ENCODE peak calls at places on chromosomes 3 and 15, in ten cellular contexts. One of them, this sample, is unnamed. For H3K4me1, the result is how much of the 10 kb centered on the place peaks cover.

GRCh38 chr3:177335728-177336127 is 138.4 kb upstream of the TBL1XR1 start:
- DNase-seq in transverse colon: no peak
- DNase-seq in upper lobe of right lung: no peak
- DNase-seq in lower lobe of right lung: no peak
- DNase-seq in esophagus muscularis mucosa: no peak
- DNase-seq in HCT116: no peak
- DNase-seq in breast epithelium: no peak
- DNase-seq in colonic mucosa: peak
- DNase-seq in A549: no peak
- DNase-seq in heart right ventricle: no peak
- DNase-seq in this sample: no peak

GRCh38 chr3:37687966-37688365 is 173.7 kb upstream of the CTDSPL start:
- DNase-seq in transverse colon: no peak
- DNase-seq in upper lobe of right lung: no peak
- DNase-seq in lower lobe of right lung: no peak
- DNase-seq in esophagus muscularis mucosa: no peak
- DNase-seq in HCT116: no peak
- DNase-seq in breast epithelium: no peak
- DNase-seq in colonic mucosa: no peak
- DNase-seq in A549: no peak
- DNase-seq in heart right ventricle: no peak
- DNase-seq in this sample: no peak

GRCh38 chr15:73560501-73561117 is 72.6 kb downstream of the NPTN start:
- DNase-seq in transverse colon: no peak
- DNase-seq in upper lobe of right lung: no peak
- DNase-seq in lower lobe of right lung: no peak
- DNase-seq in esophagus muscularis mucosa: no peak
- DNase-seq in HCT116: peak
- DNase-seq in breast epithelium: no peak
- DNase-seq in colonic mucosa: peak
- DNase-seq in A549: peak
- DNase-seq in heart right ventricle: no peak
- DNase-seq in this sample: no peak

GRCh38 chr15:92524161-92524560 is 130.5 kb downstream of the ST8SIA2 start:
- DNase-seq in transverse colon: no peak
- DNase-seq in upper lobe of right lung: no peak
- DNase-seq in lower lobe of right lung: no peak
- DNase-seq in esophagus muscularis mucosa: no peak
- DNase-seq in HCT116: no peak
- DNase-seq in breast epithelium: no peak
- DNase-seq in colonic mucosa: no peak
- DNase-seq in A549: no peak
- DNase-seq in heart right ventricle: no peak
- DNase-seq in this sample: no peak

GRCh38 chr15:41230345-41230649 is 260 bp downstream of the EXD1 start:
- DNase-seq in transverse colon: no peak
- DNase-seq in upper lobe of right lung: no peak
- DNase-seq in lower lobe of right lung: no peak
- DNase-seq in esophagus muscularis mucosa: no peak
- DNase-seq in HCT116: no peak
- DNase-seq in breast epithelium: no peak
- DNase-seq in colonic mucosa: no peak
- DNase-seq in A549: no peak
- DNase-seq in heart right ventricle: no peak
- DNase-seq in this sample: no peak

GRCh38 chr15:58042006-58042405 is 23.5 kb downstream of the ALDH1A2 start:
- DNase-seq in transverse colon: no peak
- DNase-seq in upper lobe of right lung: no peak
- DNase-seq in lower lobe of right lung: no peak
- DNase-seq in esophagus muscularis mucosa: no peak
- DNase-seq in HCT116: no peak
- DNase-seq in breast epithelium: no peak
- DNase-seq in colonic mucosa: no peak
- DNase-seq in A549: no peak
- DNase-seq in heart right ventricle: no peak
- DNase-seq in this sample: no peak

GRCh38 chr15:26157081-26157480 is 294.0 kb upstream of the ATP10A start:
- DNase-seq in transverse colon: no peak
- DNase-seq in upper lobe of right lung: no peak
- DNase-seq in lower lobe of right lung: no peak
- DNase-seq in esophagus muscularis mucosa: no peak
- DNase-seq in HCT116: no peak
- DNase-seq in breast epithelium: no peak
- DNase-seq in colonic mucosa: no peak
- DNase-seq in A549: no peak
- DNase-seq in heart right ventricle: no peak
- DNase-seq in this sample: no peak

GRCh38 chr3:3295586-3295985 is 116.1 kb upstream of the CRBN start:
- DNase-seq in transverse colon: no peak
- DNase-seq in upper lobe of right lung: no peak
- DNase-seq in lower lobe of right lung: no peak
- DNase-seq in esophagus muscularis mucosa: no peak
- DNase-seq in HCT116: no peak
- DNase-seq in breast epithelium: no peak
- DNase-seq in colonic mucosa: no peak
- DNase-seq in A549: no peak
- DNase-seq in heart right ventricle: no peak
- DNase-seq in this sample: no peak

GRCh38 chr3:190486201-190486865 is 27.6 kb upstream of the IL1RAP start:
- DNase-seq in transverse colon: no peak
- DNase-seq in upper lobe of right lung: no peak
- DNase-seq in lower lobe of right lung: no peak
- DNase-seq in esophagus muscularis mucosa: no peak
- DNase-seq in HCT116: no peak
- DNase-seq in breast epithelium: no peak
- DNase-seq in colonic mucosa: no peak
- DNase-seq in A549: no peak
- DNase-seq in heart right ventricle: no peak
- DNase-seq in this sample: no peak

GRCh38 chr3:21502631-21503030 is 248.4 kb downstream of the ZNF385D start:
- DNase-seq in transverse colon: no peak
- DNase-seq in upper lobe of right lung: no peak
- DNase-seq in lower lobe of right lung: no peak
- DNase-seq in esophagus muscularis mucosa: no peak
- DNase-seq in HCT116: no peak
- DNase-seq in breast epithelium: no peak
- DNase-seq in colonic mucosa: no peak
- DNase-seq in A549: no peak
- DNase-seq in heart right ventricle: no peak
- DNase-seq in this sample: no peak

GRCh38 chr3:40179016-40179415 is 130.5 kb upstream of the EIF1B start:
- DNase-seq in transverse colon: peak
- DNase-seq in upper lobe of right lung: peak
- DNase-seq in lower lobe of right lung: peak
- DNase-seq in esophagus muscularis mucosa: no peak
- DNase-seq in HCT116: peak
- DNase-seq in breast epithelium: peak
- DNase-seq in colonic mucosa: peak
- DNase-seq in A549: peak
- DNase-seq in heart right ventricle: peak
- DNase-seq in this sample: peak

GRCh38 chr3:179258820-179259219 is 7.9 kb upstream of the KCNMB3 start:
- DNase-seq in transverse colon: no peak
- DNase-seq in upper lobe of right lung: no peak
- DNase-seq in lower lobe of right lung: no peak
- DNase-seq in esophagus muscularis mucosa: peak
- DNase-seq in HCT116: no peak
- DNase-seq in breast epithelium: no peak
- DNase-seq in colonic mucosa: no peak
- DNase-seq in A549: no peak
- DNase-seq in heart right ventricle: no peak
- DNase-seq in this sample: no peak
- H3K4me3 ChIP-seq in transverse colon: no peak
- H3K4me3 ChIP-seq in upper lobe of right lung: no peak
- H3K4me3 ChIP-seq in lower lobe of right lung: no peak
- H3K4me3 ChIP-seq in esophagus muscularis mucosa: no peak
- H3K4me3 ChIP-seq in HCT116: no peak
- H3K4me3 ChIP-seq in breast epithelium: no peak
- H3K4me3 ChIP-seq in colonic mucosa: no peak
- H3K4me3 ChIP-seq in A549: no peak
- H3K4me3 ChIP-seq in heart right ventricle: no peak
- H3K4me3 ChIP-seq in this sample: no peak

GRCh38 chr15:89332446-89332845 is 2.2 kb downstream of the POLG start:
- DNase-seq in transverse colon: no peak
- DNase-seq in upper lobe of right lung: no peak
- DNase-seq in lower lobe of right lung: no peak
- DNase-seq in esophagus muscularis mucosa: no peak
- DNase-seq in HCT116: peak
- DNase-seq in breast epithelium: no peak
- DNase-seq in colonic mucosa: no peak
- DNase-seq in A549: peak
- DNase-seq in heart right ventricle: no peak
- DNase-seq in this sample: no peak
- TF ChIP-seq CTCF in transverse colon: no peak
- TF ChIP-seq CTCF in upper lobe of right lung: peak
- TF ChIP-seq CTCF in lower lobe of right lung: no peak
- TF ChIP-seq CTCF in esophagus muscularis mucosa: peak
- TF ChIP-seq CTCF in HCT116: peak
- TF ChIP-seq CTCF in breast epithelium: no peak
- TF ChIP-seq CTCF in colonic mucosa: peak
- TF ChIP-seq CTCF in A549: peak
- TF ChIP-seq CTCF in heart right ventricle: peak
- TF ChIP-seq CTCF in this sample: no peak

GRCh38 chr15:48143856-48144255 is 23.1 kb downstream of the SLC24A5 start:
- DNase-seq in transverse colon: no peak
- DNase-seq in upper lobe of right lung: no peak
- DNase-seq in lower lobe of right lung: no peak
- DNase-seq in esophagus muscularis mucosa: no peak
- DNase-seq in HCT116: no peak
- DNase-seq in breast epithelium: no peak
- DNase-seq in colonic mucosa: no peak
- DNase-seq in A549: no peak
- DNase-seq in heart right ventricle: no peak
- DNase-seq in this sample: no peak

GRCh38 chr15:48145923-48146322 is 25.1 kb downstream of the SLC24A5 start:
- DNase-seq in transverse colon: no peak
- DNase-seq in upper lobe of right lung: no peak
- DNase-seq in lower lobe of right lung: no peak
- DNase-seq in esophagus muscularis mucosa: no peak
- DNase-seq in HCT116: no peak
- DNase-seq in breast epithelium: no peak
- DNase-seq in colonic mucosa: no peak
- DNase-seq in A549: no peak
- DNase-seq in heart right ventricle: no peak
- DNase-seq in this sample: no peak

GRCh38 chr15:48144889-48145288 is 24.1 kb downstream of the SLC24A5 start:
- DNase-seq in transverse colon: no peak
- DNase-seq in upper lobe of right lung: no peak
- DNase-seq in lower lobe of right lung: no peak
- DNase-seq in esophagus muscularis mucosa: no peak
- DNase-seq in HCT116: no peak
- DNase-seq in breast epithelium: no peak
- DNase-seq in colonic mucosa: no peak
- DNase-seq in A549: no peak
- DNase-seq in heart right ventricle: no peak
- DNase-seq in this sample: no peak

GRCh38 chr15:48149858-48150257 is 28.2 kb downstream of the MYEF2 start:
- DNase-seq in transverse colon: no peak
- DNase-seq in upper lobe of right lung: no peak
- DNase-seq in lower lobe of right lung: no peak
- DNase-seq in esophagus muscularis mucosa: no peak
- DNase-seq in HCT116: no peak
- DNase-seq in breast epithelium: no peak
- DNase-seq in colonic mucosa: no peak
- DNase-seq in A549: no peak
- DNase-seq in heart right ventricle: no peak
- DNase-seq in this sample: no peak

DNA sequence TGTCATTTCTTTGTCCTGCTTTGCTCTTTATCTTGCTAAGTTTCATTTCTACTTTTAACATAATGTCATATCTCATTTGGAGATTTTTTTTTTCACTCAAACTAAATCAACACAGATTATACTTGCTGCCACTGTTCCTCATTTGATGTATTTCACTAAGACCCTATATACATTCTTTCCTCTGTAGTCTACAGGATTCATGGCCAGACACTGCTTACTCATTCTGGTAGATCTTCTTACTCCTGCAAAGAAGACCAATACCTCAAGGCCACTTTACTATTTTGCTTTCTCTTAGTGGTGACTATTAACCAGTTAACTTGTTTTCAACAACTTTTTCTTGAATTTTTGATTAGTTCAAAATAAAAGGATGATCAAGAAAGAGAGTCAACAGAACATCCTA is 26.6 kb downstream of the SLC24A5 start:
- DNase-seq in transverse colon: no peak
- DNase-seq in upper lobe of right lung: no peak
- DNase-seq in lower lobe of right lung: no peak
- DNase-seq in esophagus muscularis mucosa: no peak
- DNase-seq in HCT116: no peak
- DNase-seq in breast epithelium: no peak
- DNase-seq in colonic mucosa: no peak
- DNase-seq in A549: no peak
- DNase-seq in heart right ventricle: no peak
- DNase-seq in this sample: no peak
- H3K4me1 ChIP-seq in transverse colon: under half
- H3K4me1 ChIP-seq in upper lobe of right lung: under half
- H3K4me1 ChIP-seq in lower lobe of right lung: under half
- H3K4me1 ChIP-seq in esophagus muscularis mucosa: under half
- H3K4me1 ChIP-seq in HCT116: under half
- H3K4me1 ChIP-seq in breast epithelium: under half
- H3K4me1 ChIP-seq in colonic mucosa: under half
- H3K4me1 ChIP-seq in A549: under half
- H3K4me1 ChIP-seq in heart right ventricle: under half
- H3K4me1 ChIP-seq in this sample: under half

GRCh38 chr3:8800016-8800415 is 30.6 kb upstream of the OXTR start:
- DNase-seq in transverse colon: no peak
- DNase-seq in upper lobe of right lung: no peak
- DNase-seq in lower lobe of right lung: no peak
- DNase-seq in esophagus muscularis mucosa: no peak
- DNase-seq in HCT116: no peak
- DNase-seq in breast epithelium: no peak
- DNase-seq in colonic mucosa: no peak
- DNase-seq in A549: no peak
- DNase-seq in heart right ventricle: no peak
- DNase-seq in this sample: no peak

GRCh38 chr3:8790529-8790928 is 21.1 kb upstream of the OXTR start:
- DNase-seq in transverse colon: no peak
- DNase-seq in upper lobe of right lung: no peak
- DNase-seq in lower lobe of right lung: no peak
- DNase-seq in esophagus muscularis mucosa: no peak
- DNase-seq in HCT116: no peak
- DNase-seq in breast epithelium: no peak
- DNase-seq in colonic mucosa: no peak
- DNase-seq in A549: no peak
- DNase-seq in heart right ventricle: no peak
- DNase-seq in this sample: no peak

GRCh38 chr3:8793242-8793641 is 23.8 kb upstream of the OXTR start:
- DNase-seq in transverse colon: no peak
- DNase-seq in upper lobe of right lung: no peak
- DNase-seq in lower lobe of right lung: no peak
- DNase-seq in esophagus muscularis mucosa: no peak
- DNase-seq in HCT116: no peak
- DNase-seq in breast epithelium: no peak
- DNase-seq in colonic mucosa: no peak
- DNase-seq in A549: peak
- DNase-seq in heart right ventricle: no peak
- DNase-seq in this sample: no peak

DNA sequence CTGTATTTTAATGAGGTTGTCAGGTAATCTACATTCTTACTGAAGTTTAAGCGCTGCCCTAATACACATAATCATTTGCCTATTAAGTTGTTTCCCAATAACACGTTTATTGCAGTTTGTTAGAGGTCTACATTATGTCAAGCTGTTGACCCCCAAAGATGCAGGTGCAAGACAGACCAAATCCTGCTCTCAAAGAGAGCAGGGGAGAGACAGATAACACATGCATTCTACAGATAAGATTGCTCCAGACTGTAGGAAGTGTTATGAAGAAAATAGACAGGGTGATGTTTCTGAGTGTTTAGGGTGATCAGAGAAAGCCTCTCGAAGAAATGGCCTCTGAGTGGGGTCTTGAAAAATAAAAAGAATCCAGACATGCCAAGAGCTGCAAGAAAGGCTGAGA is 24.8 kb upstream of the OXTR start:
- DNase-seq in transverse colon: no peak
- DNase-seq in upper lobe of right lung: no peak
- DNase-seq in lower lobe of right lung: no peak
- DNase-seq in esophagus muscularis mucosa: no peak
- DNase-seq in HCT116: no peak
- DNase-seq in breast epithelium: no peak
- DNase-seq in colonic mucosa: no peak
- DNase-seq in A549: no peak
- DNase-seq in heart right ventricle: no peak
- DNase-seq in this sample: no peak
- H3K4me3 ChIP-seq in transverse colon: no peak
- H3K4me3 ChIP-seq in upper lobe of right lung: no peak
- H3K4me3 ChIP-seq in lower lobe of right lung: no peak
- H3K4me3 ChIP-seq in esophagus muscularis mucosa: no peak
- H3K4me3 ChIP-seq in HCT116: no peak
- H3K4me3 ChIP-seq in breast epithelium: no peak
- H3K4me3 ChIP-seq in colonic mucosa: no peak
- H3K4me3 ChIP-seq in A549: no peak
- H3K4me3 ChIP-seq in heart right ventricle: no peak
- H3K4me3 ChIP-seq in this sample: no peak